ENCODE peak calls at places on chromosomes 12 and 14, in four cellular contexts. One of them, this sample, is unnamed.
A peak's percentile ranks its signal among the peaks of the same experiment; 100 is the strongest.

GRCh38 chr12:88242161-88242925 is 100.2 kb downstream of the TMTC3 start:
- DNase-seq in CD8-positive, alpha-beta memory T cell: no peak
- DNase-seq in activated naive CD4-positive, alpha-beta T cell treated with anti-CD3 and anti-CD28 coated beads, Interleukin-2, amount 10 ng/mL, durations not matched to agents 7 days and 5 days: no peak
- DNase-seq in B cell: no peak
- DNase-seq in this sample: peak; percentile 95

GRCh38 chr12:105083551-105084105 is 630 bp downstream of the ALDH1L2 start:
- DNase-seq in B cell: peak; percentile 19
- DNase-seq in activated naive CD4-positive, alpha-beta T cell treated with anti-CD3 and anti-CD28 coated beads, Interleukin-2, amount 10 ng/mL, durations not matched to agents 7 days and 5 days: no peak
- DNase-seq in CD8-positive, alpha-beta memory T cell: no peak
- DNase-seq in this sample: peak; percentile 42

GRCh38 chr12:43676183-43676813 is 82.3 kb downstream of the PUS7L start:
- DNase-seq in B cell: no peak
- DNase-seq in CD8-positive, alpha-beta memory T cell: no peak
- DNase-seq in activated naive CD4-positive, alpha-beta T cell treated with anti-CD3 and anti-CD28 coated beads, Interleukin-2, amount 10 ng/mL, durations not matched to agents 7 days and 5 days: peak; percentile 27
- DNase-seq in this sample: peak; percentile 33

GRCh38 chr14:72608391-72609204 is 285.3 kb downstream of the DPF3 start:
- DNase-seq in B cell: no peak
- DNase-seq in CD8-positive, alpha-beta memory T cell: no peak
- DNase-seq in activated naive CD4-positive, alpha-beta T cell treated with anti-CD3 and anti-CD28 coated beads, Interleukin-2, amount 10 ng/mL, durations not matched to agents 7 days and 5 days: no peak
- DNase-seq in this sample: peak; percentile 92

GRCh38 chr14:72457641-72458040 is 436.3 kb downstream of the DPF3 start:
- DNase-seq in CD8-positive, alpha-beta memory T cell: no peak
- DNase-seq in activated naive CD4-positive, alpha-beta T cell treated with anti-CD3 and anti-CD28 coated beads, Interleukin-2, amount 10 ng/mL, durations not matched to agents 7 days and 5 days: no peak
- DNase-seq in B cell: no peak
- DNase-seq in this sample: peak; percentile 81

GRCh38 chr14:96997996-96998395 is 200.8 kb downstream of the VRK1 start:
- DNase-seq in CD8-positive, alpha-beta memory T cell: no peak
- DNase-seq in activated naive CD4-positive, alpha-beta T cell treated with anti-CD3 and anti-CD28 coated beads, Interleukin-2, amount 10 ng/mL, durations not matched to agents 7 days and 5 days: no peak
- DNase-seq in B cell: no peak
- DNase-seq in this sample: no peak

GRCh38 chr12:44889871-44890270 is 13.8 kb upstream of the NELL2 start:
- DNase-seq in CD8-positive, alpha-beta memory T cell: no peak
- DNase-seq in B cell: no peak
- DNase-seq in activated naive CD4-positive, alpha-beta T cell treated with anti-CD3 and anti-CD28 coated beads, Interleukin-2, amount 10 ng/mL, durations not matched to agents 7 days and 5 days: no peak
- DNase-seq in this sample: no peak

GRCh38 chr12:46455648-46456352 is 83.2 kb upstream of the SLC38A2 start:
- DNase-seq in activated naive CD4-positive, alpha-beta T cell treated with anti-CD3 and anti-CD28 coated beads, Interleukin-2, amount 10 ng/mL, durations not matched to agents 7 days and 5 days: no peak
- DNase-seq in CD8-positive, alpha-beta memory T cell: no peak
- DNase-seq in B cell: no peak
- DNase-seq in this sample: no peak

GRCh38 chr12:13289644-13290285 is 93.2 kb downstream of the EMP1 start:
- DNase-seq in CD8-positive, alpha-beta memory T cell: no peak
- DNase-seq in activated naive CD4-positive, alpha-beta T cell treated with anti-CD3 and anti-CD28 coated beads, Interleukin-2, amount 10 ng/mL, durations not matched to agents 7 days and 5 days: no peak
- DNase-seq in B cell: no peak
- DNase-seq in this sample: no peak

GRCh38 chr12:103379670-103380069 is 116.1 kb downstream of the C12orf42 start:
- DNase-seq in B cell: no peak
- DNase-seq in CD8-positive, alpha-beta memory T cell: no peak
- DNase-seq in activated naive CD4-positive, alpha-beta T cell treated with anti-CD3 and anti-CD28 coated beads, Interleukin-2, amount 10 ng/mL, durations not matched to agents 7 days and 5 days: no peak
- DNase-seq in this sample: no peak

GRCh38 chr14:87540339-87540738 is 452.6 kb downstream of the GALC start:
- DNase-seq in B cell: no peak
- DNase-seq in CD8-positive, alpha-beta memory T cell: no peak
- DNase-seq in activated naive CD4-positive, alpha-beta T cell treated with anti-CD3 and anti-CD28 coated beads, Interleukin-2, amount 10 ng/mL, durations not matched to agents 7 days and 5 days: no peak
- DNase-seq in this sample: no peak